ENCODE peak calls at places on chromosomes 2 and 18, in six cellular contexts. One of them, this sample, is unnamed. For H3K36me3, the result is how much of the 10 kb centered on the place peaks cover.

GRCh38 chr2:214810670-214811069 is 1.2 kb upstream of the BARD1 start:
- DNase-seq in lung: no peak
- DNase-seq in PC-3: no peak
- DNase-seq in tibial artery: no peak
- DNase-seq in GM23248: peak
- DNase-seq in colonic mucosa: peak
- DNase-seq in this sample: peak

GRCh38 chr2:42969231-42970150 is 177.1 kb upstream of the HAAO start:
- DNase-seq in tibial artery: no peak
- DNase-seq in GM23248: peak
- DNase-seq in colonic mucosa: no peak
- DNase-seq in PC-3: peak
- DNase-seq in lung: no peak
- DNase-seq in this sample: no peak

GRCh38 chr18:7548721-7549120 is 18.4 kb upstream of the PTPRM start:
- DNase-seq in lung: no peak
- DNase-seq in colonic mucosa: no peak
- DNase-seq in tibial artery: no peak
- DNase-seq in PC-3: no peak
- DNase-seq in GM23248: no peak
- DNase-seq in this sample: no peak

GRCh38 chr2:100381240-100381639 is 36.2 kb downstream of the CHST10 start:
- DNase-seq in PC-3: peak
- DNase-seq in colonic mucosa: peak
- DNase-seq in lung: peak
- DNase-seq in GM23248: peak
- DNase-seq in tibial artery: peak
- DNase-seq in this sample: peak

GRCh38 chr2:238286987-238287386 is 1.4 kb downstream of the PER2 start:
- DNase-seq in PC-3: no peak
- DNase-seq in GM23248: peak
- DNase-seq in tibial artery: no peak
- DNase-seq in lung: no peak
- DNase-seq in colonic mucosa: peak
- DNase-seq in this sample: peak

GRCh38 chr2:3284657-3285630 is 92.7 kb downstream of the EIPR1 start:
- DNase-seq in lung: no peak
- DNase-seq in colonic mucosa: no peak
- DNase-seq in tibial artery: no peak
- DNase-seq in GM23248: no peak
- DNase-seq in PC-3: no peak
- DNase-seq in this sample: no peak

GRCh38 chr2:205659922-205660321 is 22.4 kb upstream of the NRP2 start:
- DNase-seq in tibial artery: no peak
- DNase-seq in GM23248: no peak
- DNase-seq in colonic mucosa: no peak
- DNase-seq in PC-3: no peak
- DNase-seq in lung: no peak
- DNase-seq in this sample: no peak

GRCh38 chr18:4319738-4320677 is 135.1 kb downstream of the DLGAP1 start:
- DNase-seq in lung: no peak
- DNase-seq in GM23248: no peak
- DNase-seq in PC-3: no peak
- DNase-seq in colonic mucosa: no peak
- DNase-seq in tibial artery: no peak
- DNase-seq in this sample: no peak

GRCh38 chr2:222825031-222825430 is 35.8 kb upstream of the ACSL3 start:
- DNase-seq in GM23248: no peak
- DNase-seq in colonic mucosa: no peak
- DNase-seq in lung: no peak
- DNase-seq in tibial artery: no peak
- DNase-seq in PC-3: no peak
- DNase-seq in this sample: no peak

GRCh38 chr2:233386382-233387041 is 32.2 kb downstream of the DGKD start:
- DNase-seq in tibial artery: peak
- DNase-seq in colonic mucosa: no peak
- DNase-seq in lung: no peak
- DNase-seq in PC-3: no peak
- DNase-seq in GM23248: peak
- DNase-seq in this sample: no peak

GRCh38 chr2:11652555-11652954 is 17.4 kb downstream of the NTSR2 start:
- DNase-seq in colonic mucosa: no peak
- DNase-seq in tibial artery: no peak
- DNase-seq in lung: no peak
- DNase-seq in GM23248: peak
- DNase-seq in PC-3: no peak
- DNase-seq in this sample: no peak

GRCh38 chr2:37635359-37636208 is 35.9 kb downstream of the CDC42EP3 start:
- DNase-seq in PC-3: peak
- DNase-seq in lung: no peak
- DNase-seq in tibial artery: peak
- DNase-seq in colonic mucosa: no peak
- DNase-seq in GM23248: peak
- DNase-seq in this sample: no peak

GRCh38 chr2:126913881-126914495 is 15.3 kb downstream of the TEX51 start:
- DNase-seq in colonic mucosa: no peak
- DNase-seq in PC-3: no peak
- DNase-seq in lung: no peak
- DNase-seq in tibial artery: no peak
- DNase-seq in GM23248: no peak
- DNase-seq in this sample: no peak

GRCh38 chr18:44185981-44186380 is 494.7 kb upstream of the SETBP1 start:
- DNase-seq in tibial artery: no peak
- DNase-seq in colonic mucosa: no peak
- DNase-seq in PC-3: no peak
- DNase-seq in lung: no peak
- DNase-seq in GM23248: peak
- DNase-seq in this sample: no peak

GRCh38 chr2:189302274-189302948 is 122.8 kb upstream of the COL5A2 start:
- DNase-seq in GM23248: peak
- DNase-seq in tibial artery: no peak
- DNase-seq in colonic mucosa: no peak
- DNase-seq in lung: no peak
- DNase-seq in PC-3: peak
- DNase-seq in this sample: no peak

GRCh38 chr18:80171190-80171872 is 62.3 kb downstream of the ADNP2 start:
- DNase-seq in colonic mucosa: peak
- DNase-seq in GM23248: peak
- DNase-seq in lung: no peak
- DNase-seq in tibial artery: no peak
- DNase-seq in PC-3: peak
- DNase-seq in this sample: peak

GRCh38 chr2:182240862-182241371 is 185.9 kb downstream of the PDE1A start:
- DNase-seq in colonic mucosa: peak
- DNase-seq in lung: no peak
- DNase-seq in GM23248: peak
- DNase-seq in tibial artery: no peak
- DNase-seq in PC-3: peak
- DNase-seq in this sample: no peak

GRCh38 chr2:128797937-128798336 is 479.3 kb upstream of the HS6ST1 start:
- DNase-seq in tibial artery: peak
- DNase-seq in lung: no peak
- DNase-seq in colonic mucosa: no peak
- DNase-seq in GM23248: no peak
- DNase-seq in PC-3: no peak
- DNase-seq in this sample: no peak

GRCh38 chr2:51581636-51582267 is 549.8 kb upstream of the NRXN1 start:
- DNase-seq in tibial artery: no peak
- DNase-seq in GM23248: no peak
- DNase-seq in colonic mucosa: no peak
- DNase-seq in lung: no peak
- DNase-seq in PC-3: no peak
- DNase-seq in this sample: no peak

GRCh38 chr2:75142081-75142480 is 57.2 kb downstream of the TACR1 start:
- DNase-seq in tibial artery: no peak
- DNase-seq in colonic mucosa: no peak
- DNase-seq in GM23248: peak
- DNase-seq in PC-3: no peak
- DNase-seq in lung: peak
- DNase-seq in this sample: no peak

GRCh38 chr18:61764381-61764780 is 128.4 kb downstream of the RNF152 start:
- DNase-seq in GM23248: no peak
- DNase-seq in colonic mucosa: no peak
- DNase-seq in tibial artery: no peak
- DNase-seq in lung: no peak
- DNase-seq in PC-3: no peak
- DNase-seq in this sample: no peak

GRCh38 chr18:62379051-62379450 is 53.9 kb downstream of the TNFRSF11A start:
- DNase-seq in lung: no peak
- DNase-seq in GM23248: peak
- DNase-seq in tibial artery: no peak
- DNase-seq in colonic mucosa: no peak
- DNase-seq in PC-3: peak
- DNase-seq in this sample: no peak

GRCh38 chr2:211755187-211755586 is 783.4 kb downstream of the ERBB4 start:
- DNase-seq in tibial artery: no peak
- DNase-seq in GM23248: no peak
- DNase-seq in colonic mucosa: no peak
- DNase-seq in PC-3: no peak
- DNase-seq in lung: no peak
- DNase-seq in this sample: no peak

GRCh38 chr2:163185160-163185559 is 346.6 kb upstream of the KCNH7 start:
- DNase-seq in GM23248: no peak
- DNase-seq in tibial artery: no peak
- DNase-seq in lung: no peak
- DNase-seq in PC-3: no peak
- DNase-seq in colonic mucosa: no peak
- DNase-seq in this sample: no peak

GRCh38 chr2:241064008-241064801 is 37.9 kb downstream of the MTERF4 start:
- DNase-seq in colonic mucosa: peak
- DNase-seq in tibial artery: no peak
- DNase-seq in GM23248: no peak
- DNase-seq in lung: peak
- DNase-seq in PC-3: peak
- DNase-seq in this sample: peak

DNA sequence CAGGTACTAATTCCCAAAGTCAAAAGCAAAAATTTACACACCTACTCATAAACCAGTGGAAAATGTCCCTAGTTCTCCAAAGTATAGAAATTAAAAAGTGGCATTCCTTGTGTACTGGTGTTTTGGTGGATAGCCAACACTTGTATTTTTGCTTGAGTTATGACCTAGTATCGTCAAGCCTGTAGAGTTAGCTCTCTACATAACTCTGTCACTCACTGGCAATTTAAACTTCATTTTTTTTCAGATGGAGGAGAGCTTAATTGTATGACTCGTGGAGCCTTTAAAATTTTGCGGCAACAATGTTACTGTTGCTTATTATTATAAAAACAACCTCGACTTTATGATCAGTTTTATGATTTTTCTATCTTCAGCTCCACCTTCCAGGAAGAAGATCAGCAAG is 58.7 kb downstream of the ITGB6 start:
- DNase-seq in tibial artery: no peak
- DNase-seq in GM23248: no peak
- DNase-seq in colonic mucosa: no peak
- DNase-seq in PC-3: no peak
- DNase-seq in lung: no peak
- DNase-seq in this sample: no peak
- H3K36me3 ChIP-seq in tibial artery: under half
- H3K36me3 ChIP-seq in GM23248: under half
- H3K36me3 ChIP-seq in colonic mucosa: under half
- H3K36me3 ChIP-seq in PC-3: under half
- H3K36me3 ChIP-seq in lung: under half
- H3K36me3 ChIP-seq in this sample: under half

DNA sequence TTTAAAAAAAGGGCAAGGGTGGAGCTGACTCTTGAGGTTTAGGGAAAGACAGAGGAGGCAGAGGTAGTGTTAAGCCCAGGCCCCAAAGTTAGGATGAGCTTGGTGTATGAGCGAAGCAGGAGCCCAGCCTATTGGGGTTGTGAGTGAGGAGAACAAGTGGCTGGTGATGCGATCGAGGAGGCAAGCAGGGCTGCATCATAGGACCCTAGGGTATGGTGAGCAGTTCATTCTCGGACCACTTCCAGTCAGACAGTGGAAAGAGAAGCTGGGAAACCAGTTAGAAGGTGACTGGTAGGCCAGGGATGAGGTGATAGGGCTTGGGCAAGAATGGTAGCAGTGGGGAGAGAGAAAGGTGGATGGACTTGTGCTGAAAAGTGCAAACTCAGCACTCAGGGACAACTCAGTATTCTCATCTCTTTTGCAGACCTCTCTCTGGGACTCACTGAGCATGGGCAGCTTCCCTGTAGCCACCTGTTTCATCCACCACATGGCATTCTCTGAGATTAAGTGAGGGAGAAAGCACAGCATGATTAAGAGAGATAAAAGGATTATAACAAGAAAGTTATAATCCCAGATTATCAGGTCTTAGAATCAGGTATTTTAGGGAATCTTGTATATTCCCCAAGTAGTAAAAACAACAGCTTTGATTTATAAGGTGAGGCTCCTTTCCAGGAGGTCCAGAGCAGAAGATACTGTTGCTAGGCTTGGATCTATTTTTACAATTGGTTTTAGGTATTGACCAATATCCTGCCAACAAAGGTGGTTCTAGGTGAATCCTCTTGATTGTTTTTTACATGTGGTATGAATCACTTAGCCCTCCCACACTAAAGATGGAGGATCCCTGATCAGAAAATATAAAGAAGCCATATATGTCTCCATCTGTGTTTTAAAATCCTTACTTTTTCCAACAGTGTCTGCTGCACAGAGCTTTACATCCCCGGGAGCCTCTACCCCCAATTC is 38.3 kb downstream of the XRCC5 start:
- DNase-seq in GM23248: no peak
- DNase-seq in lung: no peak
- DNase-seq in colonic mucosa: no peak
- DNase-seq in PC-3: no peak
- DNase-seq in tibial artery: no peak
- DNase-seq in this sample: no peak
- H3K36me3 ChIP-seq in GM23248: half or more
- H3K36me3 ChIP-seq in lung: half or more
- H3K36me3 ChIP-seq in colonic mucosa: under half
- H3K36me3 ChIP-seq in PC-3: half or more
- H3K36me3 ChIP-seq in tibial artery: half or more
- H3K36me3 ChIP-seq in this sample: under half

GRCh38 chr2:219465659-219466561 is 31.3 kb downstream of the SPEG start:
- DNase-seq in colonic mucosa: no peak
- DNase-seq in GM23248: no peak
- DNase-seq in PC-3: no peak
- DNase-seq in lung: no peak
- DNase-seq in tibial artery: no peak
- DNase-seq in this sample: no peak
- H3K36me3 ChIP-seq in colonic mucosa: under half
- H3K36me3 ChIP-seq in GM23248: under half
- H3K36me3 ChIP-seq in PC-3: under half
- H3K36me3 ChIP-seq in lung: under half
- H3K36me3 ChIP-seq in tibial artery: half or more
- H3K36me3 ChIP-seq in this sample: under half

DNA sequence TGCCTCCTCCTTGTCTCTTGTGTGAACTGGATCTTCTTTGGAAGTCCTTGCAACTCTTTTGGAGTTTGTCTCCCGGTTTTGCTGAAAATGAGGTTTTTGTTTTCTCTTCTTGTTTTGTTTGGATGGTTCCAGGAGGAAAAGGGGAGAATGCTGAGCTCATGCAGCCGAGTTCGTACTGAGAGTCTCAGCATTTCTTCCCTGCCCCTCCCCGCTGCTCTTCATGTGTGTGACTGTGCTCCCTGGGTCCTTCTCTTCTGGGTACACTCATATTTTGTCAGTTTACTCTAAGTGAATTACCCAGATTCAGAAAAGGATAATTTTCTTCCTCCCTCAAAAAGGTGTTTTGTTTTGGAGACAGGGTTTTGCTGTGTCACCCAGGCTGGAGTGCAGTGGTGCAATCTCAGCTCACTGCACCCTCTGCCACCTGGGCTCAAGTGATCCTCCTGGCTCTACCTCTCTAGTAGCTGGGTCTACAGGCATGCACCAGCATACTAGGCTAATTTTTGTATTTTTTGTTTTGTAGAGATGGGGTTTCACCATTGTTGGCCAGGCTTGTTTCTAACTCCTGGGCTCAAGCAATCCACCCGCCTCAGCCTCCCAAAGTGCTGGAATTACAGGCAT is 142.9 kb upstream of the IL1R2 start:
- DNase-seq in PC-3: no peak
- DNase-seq in colonic mucosa: no peak
- DNase-seq in lung: no peak
- DNase-seq in GM23248: no peak
- DNase-seq in tibial artery: no peak
- DNase-seq in this sample: no peak
- H3K36me3 ChIP-seq in PC-3: half or more
- H3K36me3 ChIP-seq in colonic mucosa: under half
- H3K36me3 ChIP-seq in lung: under half
- H3K36me3 ChIP-seq in GM23248: half or more
- H3K36me3 ChIP-seq in tibial artery: under half
- H3K36me3 ChIP-seq in this sample: under half

This sample was measured in prostate gland.